ENCODE peak calls at places on chromosomes 5 and 9, in six cellular contexts. W is uterus; C is ovary; K is CD8-positive, alpha-beta T cell; S is cardiac muscle cell; M is stomach. U is an unnamed sample.

GRCh38 chr5:92019376-92019990 is 636.4 kb upstream of the ARRDC3 start:
- DNase-seq in W (no peak), C (no peak), K (no peak), S (no peak), M (no peak), U (no peak)

GRCh38 chr9:113798062-113799030 is 77.8 kb upstream of the ZNF618 start:
- DNase-seq in W (no peak), C (no peak), K (no peak), S (no peak), M (no peak), U (no peak)

GRCh38 chr5:39266442-39266841 is 47.1 kb upstream of the FYB1 start:
- DNase-seq in W (no peak), C (no peak), K (no peak), S (no peak), M (no peak), U (peak; percentile 37)

GRCh38 chr5:83577036-83577636 is 105.6 kb downstream of the VCAN start:
- DNase-seq in W (no peak), C (no peak), K (no peak), S (peak; percentile 82), M (peak; percentile 81), U (no peak)

GRCh38 chr9:23887781-23888180 is 61.7 kb upstream of the ELAVL2 start:
- DNase-seq in W (no peak), C (no peak), K (no peak), S (no peak), M (no peak), U (no peak)

GRCh38 chr5:10710513-10711128 is 50.4 kb downstream of the DAP start:
- DNase-seq in W (no peak), C (no peak), K (no peak), S (no peak), M (no peak), U (peak; percentile 21)

GRCh38 chr9:30075451-30076199 is 2308.8 kb upstream of the ACO1 start:
- DNase-seq in W (no peak), C (no peak), K (no peak), S (no peak), M (no peak), U (no peak)

GRCh38 chr9:109574061-109574882 is 76.2 kb upstream of the PTPN3 start:
- DNase-seq in W (peak; percentile 44), C (no peak), K (no peak), S (peak; percentile 78), M (no peak), U (no peak)

GRCh38 chr9:129570450-129571297 is 50.2 kb downstream of the C9orf50 start:
- DNase-seq in W (peak; percentile 74), C (peak; percentile 76), K (no peak), S (peak; percentile 87), M (peak; percentile 71), U (peak; percentile 60)

GRCh38 chr9:96079816-96080215 is 204.3 kb downstream of the ERCC6L2 start:
- DNase-seq in W (no peak), C (no peak), K (no peak), S (no peak), M (no peak), U (no peak)

GRCh38 chr9:35951736-35952135 is 6.2 kb downstream of the OR2S2 start:
- DNase-seq in W (no peak), C (no peak), K (no peak), S (peak; percentile 72), M (no peak), U (no peak)

GRCh38 chr5:172312286-172312685 is 28.7 kb upstream of the UBTD2 start:
- DNase-seq in W (no peak), C (no peak), K (no peak), S (no peak), M (no peak), U (no peak)

GRCh38 chr5:100889165-100889564 is 13.9 kb downstream of the ST8SIA4 start:
- DNase-seq in W (no peak), C (no peak), K (no peak), S (no peak), M (no peak), U (no peak)

GRCh38 chr5:177476531-177477233 is 3.2 kb upstream of the DBN1 start:
- DNase-seq in W (peak; percentile 88), C (no peak), K (no peak), S (peak; percentile 73), M (no peak), U (peak; percentile 53)

GRCh38 chr5:23825196-23825595 is 317.8 kb downstream of the PRDM9 start:
- DNase-seq in W (no peak), C (no peak), K (no peak), S (no peak), M (no peak), U (no peak)

GRCh38 chr9:114366334-114367128 is 21.3 kb downstream of the AKNA start:
- DNase-seq in W (no peak), C (no peak), K (peak; percentile 77), S (peak; percentile 92), M (no peak), U (no peak)

GRCh38 chr5:34007116-34007674 is 655 bp downstream of the AMACR start:
- DNase-seq in W (no peak), C (peak; percentile 35), K (no peak), S (peak; percentile 21), M (no peak), U (peak; percentile 17)

GRCh38 chr9:82105729-82106128 is 117.2 kb downstream of the SPATA31D1 start:
- DNase-seq in W (no peak), C (no peak), K (no peak), S (no peak), M (peak; percentile 57), U (no peak)

GRCh38 chr5:163489745-163490075 is 15.7 kb upstream of the MAT2B start:
- DNase-seq in W (no peak), C (no peak), K (no peak), S (no peak), M (no peak), U (no peak)

GRCh38 chr9:130029223-130029583 is 13.8 kb downstream of the FNBP1 start:
- DNase-seq in W (no peak), C (no peak), K (no peak), S (no peak), M (no peak), U (no peak)

GRCh38 chr9:101465330-101465915 is 29.8 kb upstream of the ALDOB start:
- DNase-seq in W (peak; percentile 27), C (no peak), K (no peak), S (peak; percentile 72), M (peak; percentile 65), U (peak; percentile 54)

GRCh38 chr9:86529496-86530275 is 175.5 kb upstream of the TUT7 start:
- DNase-seq in W (no peak), C (no peak), K (no peak), S (no peak), M (no peak), U (no peak)

GRCh38 chr9:105053209-105053652 is 125.3 kb upstream of the ABCA1 start:
- DNase-seq in W (peak; percentile 24), C (no peak), K (no peak), S (peak; percentile 87), M (no peak), U (peak; percentile 64)

GRCh38 chr5:14240366-14240765 is 97.2 kb downstream of the TRIO start:
- DNase-seq in W (no peak), C (no peak), K (no peak), S (peak; percentile 36), M (no peak), U (no peak)

GRCh38 chr5:128276537-128277216 is 193.1 kb downstream of the SLC12A2 start:
- DNase-seq in W (no peak), C (no peak), K (no peak), S (peak; percentile 44), M (no peak), U (no peak)

GRCh38 chr5:130126748-130127147 is 222.5 kb downstream of the CHSY3 start:
- DNase-seq in W (no peak), C (no peak), K (no peak), S (no peak), M (no peak), U (no peak)

GRCh38 chr5:132095077-132095744 is 21.6 kb downstream of the CSF2 start:
- DNase-seq in W (no peak), C (no peak), K (no peak), S (no peak), M (no peak), U (peak; percentile 27)

GRCh38 chr5:127072861-127073846 is at the start of gene C5orf63:
- DNase-seq in W (peak; percentile 40), C (peak; percentile 56), K (peak; percentile 69), S (peak; percentile 60), M (peak; percentile 62), U (peak; percentile 65)

GRCh38 chr9:6938447-6938846 is 180.7 kb downstream of the KDM4C start:
- DNase-seq in W (no peak), C (no peak), K (no peak), S (peak; percentile 93), M (no peak), U (no peak)

GRCh38 chr5:179758905-179759304 is 26.3 kb downstream of the MAML1 start:
- DNase-seq in W (no peak), C (no peak), K (no peak), S (no peak), M (no peak), U (no peak)
- H3K4me1 ChIP-seq in W (no peaks in the 10 kb centered on the region), C (peaks cover 8% of the 10 kb centered on the region), K (peaks cover 30% of the 10 kb centered on the region), S (peaks cover 70% of the 10 kb centered on the region), M (peaks cover 39% of the 10 kb centered on the region), U (peaks cover 56% of the 10 kb centered on the region)

DNA sequence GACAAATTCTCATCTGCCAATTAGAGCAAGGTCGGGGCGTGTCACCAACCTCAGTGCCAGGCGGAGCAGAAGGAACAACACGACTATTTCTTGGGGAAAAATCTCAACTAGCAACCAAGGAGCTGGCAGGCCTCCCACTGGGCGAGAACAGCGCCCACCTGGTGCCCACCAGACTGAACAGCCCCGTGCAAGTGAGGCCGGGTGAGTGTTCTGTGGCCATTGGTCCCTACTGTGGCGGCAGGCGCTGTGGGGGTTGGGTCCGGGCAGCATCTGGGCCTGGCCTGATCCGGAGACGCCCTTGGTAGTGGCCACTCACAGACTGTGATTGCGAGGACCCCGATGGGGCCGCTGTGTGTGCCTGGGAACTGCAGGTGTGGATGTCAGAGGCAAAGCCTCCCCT is 11.5 kb downstream of the NOTCH1 start:
- DNase-seq in W (no peak), C (no peak), K (no peak), S (no peak), M (no peak), U (peak; percentile 67)
- H3K4me1 ChIP-seq in W (no peaks in the 10 kb centered on the region), C (no peaks in the 10 kb centered on the region), K (peaks cover 93% of the 10 kb centered on the region), S (no peaks in the 10 kb centered on the region), M (peaks cover 67% of the 10 kb centered on the region), U (peaks cover 90% of the 10 kb centered on the region)

DNA sequence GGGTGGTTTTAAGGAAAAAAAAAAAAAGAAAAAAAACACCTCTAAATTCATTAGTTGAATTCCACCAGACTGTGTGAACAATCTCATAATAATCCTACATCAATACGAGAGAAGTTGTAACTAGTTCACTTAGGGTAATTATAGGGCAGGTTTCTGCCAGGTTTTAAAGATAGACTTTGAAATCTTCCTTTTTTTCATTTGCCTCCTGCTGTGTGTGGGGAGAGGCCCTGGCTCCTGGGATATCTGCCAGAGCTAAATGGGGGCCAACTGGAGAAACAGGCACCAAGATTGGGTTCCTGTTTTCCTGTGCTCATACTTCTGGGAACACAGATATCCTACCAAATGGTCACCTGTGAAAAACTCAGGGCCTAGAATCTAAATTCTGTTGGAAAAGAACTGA is 42.3 kb downstream of the SH3RF2 start:
- DNase-seq in W (no peak), C (no peak), K (no peak), S (peak; percentile 45), M (peak; percentile 71), U (no peak)
- H3K4me1 ChIP-seq in W (no peaks in the 10 kb centered on the region), C (no peaks in the 10 kb centered on the region), K (no peaks in the 10 kb centered on the region), S (peaks cover 72% of the 10 kb centered on the region), M (peaks cover 18% of the 10 kb centered on the region), U (peaks cover 2% of the 10 kb centered on the region)

GRCh38 chr5:8258808-8259207 is 389.9 kb downstream of the MTRR start:
- DNase-seq in W (no peak), C (no peak), K (no peak), S (no peak), M (no peak), U (no peak)

GRCh38 chr5:8253376-8253775 is 384.4 kb downstream of the MTRR start:
- DNase-seq in W (no peak), C (no peak), K (no peak), S (no peak), M (no peak), U (no peak)

GRCh38 chr5:8254674-8255073 is 385.7 kb downstream of the MTRR start:
- DNase-seq in W (no peak), C (no peak), K (no peak), S (no peak), M (no peak), U (no peak)
- H3K4me1 ChIP-seq in W (no peaks in the 10 kb centered on the region), C (no peaks in the 10 kb centered on the region), K (no peaks in the 10 kb centered on the region), S (no peaks in the 10 kb centered on the region), M (no peaks in the 10 kb centered on the region), U (no peaks in the 10 kb centered on the region)